ENCODE peak calls at places on chromosomes 3 and 15, in six cellular contexts. Y is mesenchymal stem cell, P is IMR-90, O is neuronal stem cell, T is H9, R is trophoblast cell. G is an unnamed sample.

GRCh38 chr15:69037977-69038376 is 23.5 kb downstream of the NOX5 start:
- DNase-seq in O (no peak), T (no peak), R (no peak), P (no peak), Y (no peak), G (peak; percentile 22)

GRCh38 chr3:41893977-41894376 is 67.9 kb downstream of the ULK4 start:
- DNase-seq in R (peak; percentile 68), Y (peak; percentile 57), T (no peak), P (peak; percentile 62), O (no peak), G (no peak)

GRCh38 chr3:39148116-39149058 is 5.0 kb downstream of the CSRNP1 start:
- DNase-seq in T (no peak), O (no peak), R (no peak), Y (peak; percentile 89), P (peak; percentile 75), G (no peak)

GRCh38 chr3:152497457-152497856 is 228.7 kb downstream of the MBNL1 start:
- DNase-seq in R (peak; percentile 5), Y (peak; percentile 90), O (no peak), P (peak; percentile 24), T (no peak), G (no peak)

GRCh38 chr15:100537326-100537725 is 8.6 kb upstream of the CERS3 start:
- DNase-seq in O (no peak), P (no peak), R (peak; percentile 19), Y (no peak), T (no peak), G (no peak)

GRCh38 chr3:188468196-188468595 is 314.2 kb downstream of the LPP start:
- DNase-seq in O (no peak), R (no peak), T (no peak), Y (no peak), P (no peak), G (no peak)

GRCh38 chr3:190225186-190225692 is 97.0 kb downstream of the CLDN1 start:
- DNase-seq in P (peak; percentile 42), Y (peak; percentile 54), T (no peak), R (peak; percentile 71), O (peak; percentile 9), G (no peak)

GRCh38 chr3:50503504-50503903 is at the start of gene CACNA2D2:
- DNase-seq in O (peak; percentile 75), Y (no peak), T (peak; percentile 71), R (peak; percentile 40), P (no peak), G (peak; percentile 82)

GRCh38 chr3:49279376-49279775 is 2.3 kb upstream of the C3orf62 start:
- DNase-seq in O (no peak), P (peak; percentile 23), Y (peak; percentile 23), R (no peak), T (no peak), G (no peak)

GRCh38 chr15:84791763-84792162 is 25.4 kb upstream of the ALPK3 start:
- DNase-seq in Y (no peak), R (no peak), T (no peak), O (no peak), P (peak; percentile 15), G (no peak)

GRCh38 chr3:52434491-52435115 is 10.3 kb downstream of the SEMA3G start:
- DNase-seq in T (peak; percentile 22), Y (no peak), O (no peak), P (no peak), R (no peak), G (no peak)

GRCh38 chr3:101890716-101891115 is 41.4 kb downstream of the NFKBIZ start:
- DNase-seq in Y (peak; percentile 66), T (no peak), R (peak; percentile 39), P (peak; percentile 88), O (no peak), G (no peak)

GRCh38 chr3:80060664-80061063 is 292.9 kb upstream of the ROBO1 start:
- DNase-seq in R (no peak), P (no peak), Y (no peak), T (no peak), O (no peak), G (no peak)

GRCh38 chr15:69749274-69749673 is 296.7 kb downstream of the RPLP1 start:
- DNase-seq in T (no peak), O (no peak), P (no peak), Y (no peak), R (no peak), G (no peak)

GRCh38 chr3:119289371-119289770 is 4.8 kb upstream of the ARHGAP31 start:
- DNase-seq in O (no peak), T (no peak), Y (no peak), P (no peak), R (no peak), G (no peak)

GRCh38 chr3:152203677-152204076 is 65.1 kb upstream of the MBNL1 start:
- DNase-seq in P (peak; percentile 28), O (no peak), R (no peak), T (no peak), Y (no peak), G (no peak)

GRCh38 chr3:128278130-128278529 is 124.8 kb downstream of the EEFSEC start:
- DNase-seq in R (no peak), O (no peak), Y (no peak), P (no peak), T (no peak), G (no peak)

GRCh38 chr3:168044049-168044448 is 51.7 kb downstream of the GOLIM4 start:
- DNase-seq in O (no peak), T (no peak), P (no peak), R (no peak), Y (no peak), G (no peak)

GRCh38 chr3:111901617-111902016 is 42.6 kb downstream of the PHLDB2 start:
- DNase-seq in T (no peak), P (no peak), Y (no peak), R (peak; percentile 47), O (no peak), G (no peak)

GRCh38 chr3:155807823-155808222 is 1.7 kb upstream of the C3orf33 start:
- DNase-seq in T (no peak), R (no peak), O (no peak), P (peak; percentile 11), Y (no peak), G (no peak)

GRCh38 chr3:44764248-44764647 is 2.7 kb downstream of the KIF15 start:
- DNase-seq in T (no peak), O (no peak), P (no peak), R (no peak), Y (no peak), G (no peak)

GRCh38 chr3:44762170-44762677 is 630 bp downstream of the KIF15 start:
- DNase-seq in R (peak; percentile 2), T (no peak), O (no peak), P (peak; percentile 12), Y (no peak), G (no peak)

GRCh38 chr3:44762690-44763089 is 1.1 kb downstream of the KIF15 start:
- DNase-seq in P (no peak), T (no peak), R (no peak), O (no peak), Y (no peak), G (no peak)

GRCh38 chr3:44761347-44762169 is at the start of the genes KIAA1143 and KIF15:
- DNase-seq in R (peak; percentile 100), Y (peak; percentile 94), T (peak; percentile 96), O (peak; percentile 96), P (peak; percentile 95), G (peak; percentile 98)
- H2BK120ac ChIP-seq in R (peak within 1 kb of the TSS; percentile 52), Y (no peak within 1 kb of the TSS), T (no peak within 1 kb of the TSS), O (peak within 1 kb of the TSS; percentile 47), P (no peak within 1 kb of the TSS), G (no peak within 1 kb of the TSS)

GRCh38 chr3:37147676-37148075 is 26.7 kb downstream of the LRRFIP2 start:
- DNase-seq in Y (no peak), R (no peak), O (no peak), T (no peak), P (no peak), G (no peak)

GRCh38 chr3:37143821-37144220 is 30.6 kb downstream of the LRRFIP2 start:
- DNase-seq in P (no peak), R (no peak), O (no peak), Y (no peak), T (no peak), G (no peak)

GRCh38 chr3:37144806-37145205 is 29.6 kb downstream of the LRRFIP2 start:
- DNase-seq in T (no peak), Y (peak; percentile 47), R (peak; percentile 33), O (no peak), P (no peak), G (no peak)

GRCh38 chr3:37148208-37148607 is 26.2 kb downstream of the LRRFIP2 start:
- DNase-seq in O (no peak), T (no peak), Y (no peak), R (no peak), P (no peak), G (no peak)

DNA sequence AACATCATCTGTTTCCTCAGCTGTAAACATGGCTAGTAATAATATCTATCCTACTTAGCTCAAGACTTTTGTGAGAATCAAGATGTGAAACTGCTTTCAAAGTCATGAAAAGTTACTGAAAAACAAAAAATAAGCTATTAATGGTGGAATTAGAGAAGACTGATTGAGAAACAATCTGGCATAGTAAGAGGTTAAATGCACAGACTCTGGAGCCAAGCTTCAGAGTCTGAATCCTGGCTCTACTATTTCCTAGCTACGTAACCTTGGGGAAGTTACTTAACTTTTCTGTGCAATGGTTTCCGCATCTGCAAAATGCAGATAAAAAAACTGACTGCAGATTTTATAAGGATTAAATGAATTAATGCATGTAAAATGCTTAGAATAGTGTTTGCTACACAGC is 28.8 kb downstream of the LRRFIP2 start:
- DNase-seq in O (no peak), P (no peak), R (peak; percentile 8), Y (no peak), T (no peak), G (no peak)
- H3K14ac ChIP-seq in O (no peak overlapping the region), P (no peak overlapping the region), R (no peak overlapping the region), Y (no peak overlapping the region), T (no peak overlapping the region), G (no peak overlapping the region)

GRCh38 chr15:71807125-71807629 is 3.2 kb upstream of the NR2E3 start:
- DNase-seq in Y (peak; percentile 10), P (no peak), R (no peak), O (peak; percentile 57), T (peak; percentile 65), G (no peak)
- H2BK120ac ChIP-seq in Y (no peak overlapping the region), P (no peak overlapping the region), R (no peak overlapping the region), O (no peak overlapping the region), T (no peak overlapping the region), G (peak overlapping the region; percentile 84)

GRCh38 chr3:35528728-35529127 is 110.6 kb upstream of the ARPP21 start:
- DNase-seq in P (no peak), T (no peak), Y (no peak), R (no peak), O (no peak), G (no peak)

GRCh38 chr3:35522450-35522849 is 116.9 kb upstream of the ARPP21 start:
- DNase-seq in T (no peak), R (no peak), P (no peak), Y (no peak), O (no peak), G (no peak)

GRCh38 chr3:35521196-35521595 is 118.1 kb upstream of the ARPP21 start:
- DNase-seq in O (no peak), Y (no peak), T (no peak), P (no peak), R (no peak), G (no peak)

GRCh38 chr3:35523838-35524237 is 115.5 kb upstream of the ARPP21 start:
- DNase-seq in Y (no peak), R (peak; percentile 4), T (no peak), O (no peak), P (no peak), G (no peak)

DNA sequence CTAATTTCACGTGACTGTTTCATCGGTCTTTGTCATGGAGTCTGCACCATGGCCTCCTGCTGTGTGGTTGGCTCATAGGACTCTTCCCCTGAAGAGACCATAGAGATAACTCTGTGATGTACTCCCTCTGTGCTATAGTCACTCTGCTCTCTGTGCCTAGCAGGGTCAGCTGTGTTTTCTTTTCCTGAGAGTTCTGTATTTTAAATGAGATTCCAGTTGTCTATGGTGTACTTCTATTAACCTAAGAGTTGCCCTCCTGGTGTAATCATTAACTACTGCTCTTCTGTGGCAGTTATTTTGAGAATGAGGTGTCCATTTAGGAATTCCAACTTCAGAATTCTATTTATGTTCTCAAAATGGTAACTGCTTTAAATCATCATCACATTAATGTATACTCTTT is 114.5 kb upstream of the ARPP21 start:
- DNase-seq in R (no peak), T (no peak), Y (no peak), P (no peak), O (no peak), G (no peak)
- H3K14ac ChIP-seq in R (no peak overlapping the region), T (no peak overlapping the region), Y (no peak overlapping the region), P (no peak overlapping the region), O (no peak overlapping the region), G (no peak overlapping the region)

G was measured in H1.